ENCODE peak calls at places on chromosome 15, in five cellular contexts. H, G, K, R and X are unnamed samples.

GRCh38 chr15:29364429-29365078 is 94.9 kb upstream of the NSMCE3 start:
- DNase-seq in R (no peak), G (no peak), H (peak; percentile 33), K (no peak), X (no peak)

GRCh38 chr15:90903733-90904536 is 833 bp downstream of the MAN2A2 start:
- DNase-seq in K (no peak), G (no peak), H (peak; percentile 24), R (no peak), X (no peak)

GRCh38 chr15:40092416-40093223 is 16.1 kb downstream of the BMF start:
- DNase-seq in R (no peak), G (no peak), K (no peak), H (peak; percentile 96), X (no peak)

GRCh38 chr15:37095993-37096877 is 4.1 kb downstream of the MEIS2 start:
- DNase-seq in K (no peak), R (no peak), H (peak; percentile 58), G (no peak), X (no peak)

GRCh38 chr15:63003836-63004610 is 38.5 kb upstream of the TPM1 start:
- DNase-seq in R (no peak), G (no peak), H (no peak), K (no peak), X (no peak)

GRCh38 chr15:69462030-69462492 is 9.4 kb downstream of the RPLP1 start:
- DNase-seq in K (no peak), R (no peak), G (no peak), H (no peak), X (no peak)

GRCh38 chr15:26731965-26732364 is 40.9 kb downstream of the GABRB3 start:
- DNase-seq in K (no peak), R (no peak), G (no peak), H (no peak), X (no peak)

GRCh38 chr15:90571063-90571541 is 41.4 kb downstream of the CRTC3 start:
- DNase-seq in H (peak; percentile 8), R (no peak), G (peak; percentile 46), K (no peak), X (no peak)

GRCh38 chr15:91879148-91879547 is 25.6 kb downstream of the SLCO3A1 start:
- DNase-seq in H (no peak), G (no peak), K (no peak), R (no peak), X (no peak)

GRCh38 chr15:33358303-33358702 is 47.5 kb downstream of the RYR3 start:
- DNase-seq in R (peak; percentile 2), K (no peak), G (no peak), H (no peak), X (no peak)

GRCh38 chr15:68874788-68875187 is 54.1 kb upstream of the ANP32A start:
- DNase-seq in H (no peak), R (no peak), K (no peak), G (no peak), X (no peak)

GRCh38 chr15:66854012-66854965 is 152.3 kb downstream of the SMAD6 start:
- DNase-seq in K (no peak), R (no peak), H (no peak), G (no peak), X (no peak)

GRCh38 chr15:64571857-64572291 is 111.5 kb downstream of the ZNF609 start:
- DNase-seq in R (no peak), G (no peak), H (no peak), K (no peak), X (no peak)

GRCh38 chr15:94324117-94324826 is 92.9 kb downstream of the MCTP2 start:
- DNase-seq in R (peak; percentile 44), G (peak; percentile 17), K (peak; percentile 38), H (peak; percentile 77), X (peak; percentile 45)

GRCh38 chr15:75200391-75200764 is 1.3 kb upstream of the C15orf39 start:
- DNase-seq in H (no peak), G (no peak), R (no peak), K (no peak), X (no peak)

GRCh38 chr15:92797168-92798052 is 102.7 kb upstream of the CHD2 start:
- DNase-seq in R (peak; percentile 67), K (peak; percentile 63), G (peak; percentile 95), H (peak; percentile 82), X (peak; percentile 81)

GRCh38 chr15:67808821-67809220 is 16.5 kb upstream of the SKOR1 start:
- DNase-seq in K (peak; percentile 3), G (no peak), H (no peak), R (no peak), X (no peak)

GRCh38 chr15:74609938-74610301 is 5.7 kb upstream of the CLK3 start:
- DNase-seq in K (no peak), G (no peak), R (no peak), H (no peak), X (no peak)

GRCh38 chr15:89042387-89042786 is 45.9 kb upstream of the ABHD2 start:
- DNase-seq in R (no peak), K (no peak), H (no peak), G (no peak), X (no peak)

GRCh38 chr15:33722005-33722672 is 246.2 kb upstream of the CHRM5 start:
- DNase-seq in R (no peak), G (no peak), H (peak; percentile 70), K (no peak), X (no peak)

GRCh38 chr15:66919421-66919820 is 146.0 kb upstream of the SMAD3 start:
- DNase-seq in R (no peak), K (no peak), G (no peak), H (no peak), X (no peak)

GRCh38 chr15:70160267-70160666 is 62.5 kb upstream of the TLE3 start:
- DNase-seq in K (no peak), R (no peak), G (no peak), H (peak; percentile 82), X (no peak)

GRCh38 chr15:35013370-35013769 is 25.3 kb upstream of the ZNF770 start:
- DNase-seq in K (no peak), G (no peak), H (no peak), R (no peak), X (no peak)

GRCh38 chr15:68205558-68205944 is 419 bp upstream of the CALML4 start:
- DNase-seq in R (no peak), H (no peak), K (no peak), G (no peak), X (no peak)

GRCh38 chr15:93152951-93153350 is 63.9 kb upstream of the RGMA start:
- DNase-seq in G (peak; percentile 92), R (no peak), H (no peak), K (no peak), X (no peak)

GRCh38 chr15:44137750-44138149 is 57.3 kb downstream of the FRMD5 start:
- DNase-seq in G (no peak), H (no peak), K (no peak), R (no peak), X (peak; percentile 51)

GRCh38 chr15:68415501-68416157 is 16.3 kb downstream of the ITGA11 start:
- DNase-seq in H (no peak), G (peak; percentile 7), R (no peak), K (no peak), X (peak; percentile 11)

GRCh38 chr15:57100136-57100539 is 181.7 kb downstream of the TCF12 start:
- DNase-seq in R (no peak), G (no peak), H (no peak), K (no peak), X (no peak)

GRCh38 chr15:70033529-70034140 is 64.1 kb downstream of the TLE3 start:
- DNase-seq in R (no peak), G (no peak), K (no peak), H (no peak), X (no peak)

GRCh38 chr15:67884514-67885225 is 44.8 kb upstream of the RNU6-1 start:
- DNase-seq in K (peak; percentile 43), G (peak; percentile 75), R (peak; percentile 67), H (peak; percentile 78), X (peak; percentile 59)

GRCh38 chr15:99507732-99508571 is 57.8 kb upstream of the MEF2A start:
- DNase-seq in R (no peak), K (no peak), G (no peak), H (peak; percentile 90), X (no peak)

GRCh38 chr15:99755692-99756409 is 22.6 kb upstream of the LYSMD4 start:
- DNase-seq in G (peak; percentile 58), R (peak; percentile 57), H (peak; percentile 70), K (no peak), X (peak; percentile 63)

GRCh38 chr15:73685561-73685960 is 1.4 kb downstream of the CD276 start:
- DNase-seq in K (no peak), G (no peak), H (peak; percentile 65), R (no peak), X (no peak)

GRCh38 chr15:52710050-52710709 is 31.0 kb upstream of the ATOSA start:
- DNase-seq in H (no peak), K (no peak), G (no peak), R (no peak), X (no peak)
- H3K4me3 ChIP-seq in H (no peak overlapping the region), K (no peak overlapping the region), G (no peak overlapping the region), R (no peak overlapping the region), X (no peak overlapping the region)

GRCh38 chr15:41603941-41604660 is 45.1 kb downstream of the TYRO3 start:
- DNase-seq in G (peak; percentile 66), H (peak; percentile 77), K (peak; percentile 55), R (no peak), X (peak; percentile 46)
- H3K4me3 ChIP-seq in G (no peak overlapping the region), H (peak overlapping the region; percentile 73), K (peak overlapping the region; percentile 36), R (no peak overlapping the region), X (peak overlapping the region; percentile 38)

GRCh38 chr15:82952156-82953081 is at the start of gene HOMER2:
- DNase-seq in G (no peak), R (no peak), K (no peak), H (no peak), X (no peak)
- H3K4me3 ChIP-seq in G (peak within 1 kb of the TSS; percentile 30), R (peak within 1 kb of the TSS; percentile 69), K (no peak within 1 kb of the TSS), H (peak within 1 kb of the TSS; percentile 72), X (peak within 1 kb of the TSS; percentile 58)

GRCh38 chr15:101149864-101150722 is 101.8 kb downstream of the CHSY1 start:
- DNase-seq in G (no peak), H (no peak), K (no peak), R (no peak), X (no peak)

GRCh38 chr15:101148881-101149664 is 102.8 kb downstream of the CHSY1 start:
- DNase-seq in H (no peak), K (no peak), R (no peak), G (no peak), X (no peak)

GRCh38 chr15:101147181-101147580 is 104.7 kb downstream of the CHSY1 start:
- DNase-seq in H (no peak), K (no peak), G (no peak), R (no peak), X (no peak)

GRCh38 chr15:101146118-101146702 is 105.6 kb downstream of the CHSY1 start:
- DNase-seq in G (no peak), R (no peak), K (no peak), H (no peak), X (no peak)

DNA sequence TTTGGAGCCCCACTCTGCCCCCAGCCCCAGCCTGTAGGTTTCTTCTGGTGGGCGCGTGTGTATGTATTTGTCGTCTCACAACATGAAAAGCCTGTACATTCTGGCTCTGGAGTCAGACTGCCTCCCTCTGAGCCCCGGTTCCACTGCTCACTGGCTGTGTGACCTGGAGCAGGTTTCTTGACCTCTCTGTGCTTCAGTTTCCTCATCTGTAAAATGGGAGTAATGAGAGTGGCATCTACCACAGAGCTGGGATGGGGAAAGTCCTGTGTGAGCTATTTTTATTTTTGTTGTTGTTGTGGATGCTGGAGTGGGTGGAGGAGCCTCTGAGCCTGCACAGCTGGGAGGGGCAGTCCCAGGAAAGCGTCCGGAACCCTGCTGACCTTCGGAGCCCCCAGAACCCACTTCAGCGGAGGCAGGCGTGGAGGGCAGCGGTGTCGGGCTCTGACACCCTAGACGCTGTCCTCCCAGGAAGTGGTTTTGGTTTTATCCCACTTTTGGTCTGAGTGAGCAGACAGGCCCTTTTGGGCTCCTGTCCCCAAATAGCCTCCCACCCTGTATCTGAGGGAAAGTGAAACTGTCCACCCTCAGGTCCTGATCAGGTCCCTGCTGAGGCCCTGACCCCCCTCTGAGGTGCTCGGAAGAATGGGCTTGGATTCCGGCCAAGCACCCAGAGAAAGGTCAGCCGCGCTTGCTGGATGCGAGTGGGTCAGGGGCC is 103.5 kb downstream of the CHSY1 start:
- DNase-seq in G (no peak), R (no peak), H (no peak), K (no peak), X (no peak)
- H3K4me3 ChIP-seq in G (no peak overlapping the region), R (no peak overlapping the region), H (no peak overlapping the region), K (no peak overlapping the region), X (no peak overlapping the region)